ENCODE peak calls at places on chromosomes 13 and 19, in seven cellular contexts. M is amniotic stem cell, T is cerebellar nuclear complex, Q is pons, A is stomach, S is ELF-1, Y is neural crest cell. P is an unnamed sample.

GRCh38 chr13:112107289-112107688 is 40.3 kb downstream of the SOX1 start:
- DNase-seq in M (no peak), T (no peak), Q (no peak), A (no peak), S (no peak), Y (no peak), P (no peak)

GRCh38 chr19:41937525-41937924 is 9.3 kb upstream of the ERFL start:
- DNase-seq in M (no peak), T (no peak), Q (no peak), A (no peak), S (no peak), Y (no peak), P (no peak)

GRCh38 chr19:53057904-53058579 is 13.5 kb downstream of the ERVV-2 start:
- DNase-seq in M (no peak), T (no peak), Q (no peak), A (no peak), S (peak), Y (peak), P (peak)

GRCh38 chr19:49339364-49340068 is 4.3 kb downstream of the CD37 start:
- DNase-seq in M (no peak), T (no peak), Q (peak), A (peak), S (peak), Y (peak), P (peak)

GRCh38 chr13:20534038-20534608 is 8.5 kb upstream of the CRYL1 start:
- DNase-seq in M (no peak), T (no peak), Q (no peak), A (no peak), S (no peak), Y (no peak), P (no peak)

GRCh38 chr13:112174476-112175110 is 107.6 kb downstream of the SOX1 start:
- DNase-seq in M (no peak), T (no peak), Q (no peak), A (no peak), S (no peak), Y (no peak), P (no peak)

GRCh38 chr13:31012285-31013024 is 80.0 kb downstream of the TEX26 start:
- DNase-seq in M (no peak), T (no peak), Q (no peak), A (no peak), S (peak), Y (no peak), P (no peak)

GRCh38 chr19:51417807-51418152 is 338 bp upstream of the SIGLEC10 start:
- DNase-seq in M (no peak), T (no peak), Q (no peak), A (no peak), S (no peak), Y (no peak), P (no peak)

GRCh38 chr19:7257148-7258041 is 36.8 kb downstream of the INSR start:
- DNase-seq in M (no peak), T (no peak), Q (no peak), A (peak), S (peak), Y (no peak), P (peak)

GRCh38 chr19:29833614-29834261 is 21.9 kb downstream of the CCNE1 start:
- DNase-seq in M (no peak), T (no peak), Q (no peak), A (no peak), S (no peak), Y (no peak), P (no peak)

GRCh38 chr19:39544201-39544903 is 4.4 kb upstream of the EID2 start:
- DNase-seq in M (no peak), T (no peak), Q (no peak), A (no peak), S (no peak), Y (no peak), P (no peak)

GRCh38 chr13:32225494-32225931 is 89.7 kb downstream of the ZAR1L start:
- DNase-seq in M (no peak), T (no peak), Q (no peak), A (no peak), S (peak), Y (no peak), P (no peak)

GRCh38 chr19:2533686-2534085 is 57.8 kb downstream of the GADD45B start:
- DNase-seq in M (no peak), T (no peak), Q (no peak), A (no peak), S (no peak), Y (no peak), P (no peak)

GRCh38 chr19:41264581-41265375 is 606 bp downstream of the HNRNPUL1 start:
- DNase-seq in M (no peak), T (no peak), Q (no peak), A (peak), S (peak), Y (peak), P (peak)